ENCODE peak calls at places on chromosome 13, in five cellular contexts. V is neuronal stem cell, F is H9, L is H1, G is mesenchymal stem cell. S is an unnamed sample.

GRCh38 chr13:84481958-84482357 is 599.7 kb upstream of the SLITRK1 start:
- DNase-seq in F (no peak), L (no peak), V (no peak), G (peak), S (no peak)

GRCh38 chr13:78192721-78193120 is 274.1 kb upstream of the EDNRB start:
- DNase-seq in L (no peak), V (no peak), G (peak), F (no peak), S (peak)

GRCh38 chr13:29504691-29505090 is 90.8 kb downstream of the SLC7A1 start:
- DNase-seq in F (no peak), V (no peak), L (no peak), G (no peak), S (no peak)

GRCh38 chr13:21537105-21537504 is 66.9 kb downstream of the MICU2 start:
- DNase-seq in F (no peak), L (no peak), V (no peak), G (peak), S (no peak)

GRCh38 chr13:111518161-111518791 is 197.8 kb downstream of the TEX29 start:
- DNase-seq in L (no peak), F (peak), G (no peak), V (no peak), S (peak)

GRCh38 chr13:97043302-97043701 is 49.0 kb upstream of the OXGR1 start:
- DNase-seq in F (no peak), L (no peak), G (peak), V (no peak), S (no peak)

GRCh38 chr13:22049384-22049783 is 378.5 kb downstream of the FGF9 start:
- DNase-seq in G (peak), V (no peak), L (no peak), F (no peak), S (no peak)

GRCh38 chr13:112668924-112669323 is 20.9 kb upstream of the ATP11A start:
- DNase-seq in F (peak), V (no peak), G (no peak), L (no peak), S (no peak)

GRCh38 chr13:110699148-110700145 is 6.5 kb downstream of the CARS2 start:
- DNase-seq in V (no peak), L (no peak), G (no peak), F (no peak), S (no peak)

GRCh38 chr13:20192470-20193141 is at the start of gene GJB2:
- DNase-seq in G (no peak), L (peak), V (no peak), F (no peak), S (no peak)

GRCh38 chr13:36630181-36630806 is 43.5 kb upstream of the SERTM1 start:
- DNase-seq in G (no peak), V (no peak), L (no peak), F (no peak), S (no peak)
- H2BK12ac ChIP-seq in G (no peak), V (no peak), L (peak), F (no peak), S (no peak)

GRCh38 chr13:114315074-114315785 is 927 bp downstream of the CHAMP1 start:
- DNase-seq in G (no peak), V (no peak), F (no peak), L (no peak), S (no peak)
- H3K14ac ChIP-seq in G (no peak), V (no peak), F (no peak), L (no peak), S (no peak)

DNA sequence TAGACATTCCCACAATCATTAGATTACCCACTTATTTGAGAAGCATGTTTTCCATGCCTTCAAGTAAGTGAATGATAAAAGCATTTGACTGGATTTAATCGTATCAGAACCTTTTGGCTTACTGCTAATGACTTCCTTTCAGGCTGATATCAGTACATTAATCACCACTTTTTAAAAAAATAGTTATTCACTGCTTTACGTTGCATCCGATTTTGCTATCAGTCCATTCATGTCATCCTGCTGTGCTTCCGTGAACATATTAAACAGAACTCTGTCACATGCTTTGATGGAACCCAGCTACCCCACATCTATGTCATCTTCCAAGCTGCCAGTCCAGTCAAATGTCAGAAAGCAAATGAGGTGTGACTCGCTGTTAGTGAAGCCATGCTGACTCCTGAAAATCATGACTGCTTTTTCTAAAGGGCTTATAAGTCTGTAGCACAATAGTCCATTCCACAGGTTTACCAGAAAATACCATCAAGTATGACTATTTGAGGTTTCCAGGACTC is 440.9 kb downstream of the IRS2 start:
- DNase-seq in F (no peak), V (no peak), G (peak), L (no peak), S (no peak)
- H2AFZ ChIP-seq in F (no peak), V (no peak), G (no peak), L (no peak), S (no peak)

GRCh38 chr13:100019780-100020356 is 38.3 kb downstream of the ZIC2 start:
- DNase-seq in V (no peak), F (peak), L (peak), G (no peak), S (peak)

GRCh38 chr13:100014621-100015020 is 33.0 kb downstream of the ZIC2 start:
- DNase-seq in L (no peak), V (no peak), G (no peak), F (no peak), S (no peak)
- H2BK12ac ChIP-seq in L (no peak), V (no peak), G (no peak), F (no peak), S (no peak)

DNA sequence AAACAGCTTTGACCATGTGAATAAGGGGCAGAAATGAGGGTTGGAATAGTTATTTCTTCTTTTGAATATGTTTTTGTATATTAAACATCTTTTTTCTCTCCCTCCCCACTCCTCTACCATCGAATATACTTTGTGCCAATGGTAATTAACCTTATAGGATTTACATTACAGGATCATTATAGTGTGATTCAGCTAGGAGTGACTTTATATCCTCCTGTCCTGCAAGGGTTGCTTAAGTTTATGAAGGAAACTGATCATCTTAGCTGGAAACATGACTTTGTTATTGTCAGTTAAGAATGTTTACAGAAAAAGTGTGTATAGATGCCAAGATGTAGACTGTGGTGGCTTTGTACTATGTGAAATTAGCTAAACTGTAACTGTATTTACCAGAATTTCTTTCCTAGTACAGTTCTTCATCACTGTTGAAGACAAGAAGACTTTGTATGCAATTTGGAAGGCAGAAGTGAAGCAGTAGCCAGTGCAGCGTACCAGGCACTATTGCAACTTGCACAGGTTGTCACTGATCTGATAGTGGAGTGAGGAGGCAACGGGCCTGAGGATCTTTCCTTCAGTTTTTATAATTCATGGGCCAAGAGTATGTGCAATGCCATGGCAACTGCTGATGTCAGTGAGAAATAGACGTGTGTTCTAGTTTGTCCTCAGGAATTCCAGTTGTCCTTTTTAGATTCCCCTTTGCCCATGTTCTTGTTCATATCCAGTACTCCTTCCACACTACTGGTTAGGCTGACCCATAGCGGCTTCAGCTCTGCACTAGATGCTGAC is 8.2 kb upstream of the PAN3 start:
- DNase-seq in F (no peak), L (no peak), V (no peak), G (peak), S (no peak)
- H3K14ac ChIP-seq in F (no peak), L (no peak), V (no peak), G (no peak), S (no peak)

DNA sequence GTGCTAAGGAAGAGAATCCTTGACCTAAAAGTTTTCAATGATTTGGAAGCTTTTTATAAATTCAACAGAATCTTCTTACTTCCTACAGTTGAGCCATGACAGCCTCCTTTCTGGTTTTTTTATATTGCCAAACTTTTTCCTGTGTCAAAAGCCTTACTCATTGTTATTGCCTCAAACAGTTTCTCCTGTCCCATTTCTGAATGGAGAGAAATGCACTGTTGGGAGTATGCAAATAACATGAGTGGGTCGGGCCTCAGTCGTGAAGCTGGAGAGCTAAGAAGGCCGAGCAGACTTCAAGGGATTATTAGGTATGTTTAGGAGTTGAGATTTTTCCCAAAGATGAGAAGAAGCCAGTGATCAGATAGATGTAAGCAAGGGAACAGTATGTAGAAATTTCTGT is 766.4 kb upstream of the KLHL1 start:
- DNase-seq in F (no peak), G (no peak), V (no peak), L (no peak), S (no peak)
- H2AFZ ChIP-seq in F (no peak), G (no peak), V (peak), L (no peak), S (no peak)

DNA sequence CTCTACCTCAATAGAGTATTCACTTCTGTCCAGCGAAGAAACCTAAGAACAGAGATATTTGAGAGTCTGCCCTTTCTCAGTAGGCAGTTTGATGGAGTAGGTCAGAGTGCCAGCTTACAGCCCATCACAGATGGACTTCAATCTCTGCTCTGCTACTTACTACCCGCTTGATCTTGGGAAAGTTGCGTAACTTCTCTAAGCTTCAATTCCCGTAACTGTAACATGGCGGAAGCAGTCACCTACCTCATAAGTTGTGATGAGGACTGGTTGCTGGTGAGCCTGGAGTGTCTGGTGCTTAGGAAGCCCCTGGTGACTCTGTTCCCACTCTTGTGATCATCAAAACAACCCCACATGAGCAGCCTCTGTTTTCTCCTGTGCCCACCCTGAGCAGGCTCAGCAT is 31.0 kb downstream of the AMER2 start:
- DNase-seq in G (no peak), L (no peak), F (no peak), V (no peak), S (no peak)
- H2BK12ac ChIP-seq in G (no peak), L (no peak), F (no peak), V (no peak), S (no peak)

DNA sequence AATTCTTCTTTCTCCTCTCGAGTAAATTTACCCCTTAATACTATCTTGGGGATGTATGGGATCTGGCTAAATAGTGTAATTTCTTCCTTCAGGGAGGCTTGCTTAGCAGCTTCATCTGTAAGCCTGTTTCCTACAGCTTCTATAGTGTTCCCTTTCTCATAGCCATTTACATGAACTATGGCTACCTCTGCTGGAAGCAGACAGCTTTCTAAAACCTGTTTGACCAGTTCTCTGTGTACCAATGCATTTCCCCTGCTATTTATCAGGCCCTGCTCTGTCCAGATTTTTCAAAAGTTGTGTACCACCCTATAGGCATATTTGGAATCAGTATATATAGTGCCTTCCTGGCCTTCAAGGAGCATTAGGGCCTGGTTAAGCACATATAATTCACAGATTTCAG is 113.6 kb upstream of the PCDH9 start:
- DNase-seq in G (no peak), F (no peak), L (no peak), V (no peak), S (peak)
- H3K14ac ChIP-seq in G (no peak), F (no peak), L (no peak), V (no peak), S (no peak)

DNA sequence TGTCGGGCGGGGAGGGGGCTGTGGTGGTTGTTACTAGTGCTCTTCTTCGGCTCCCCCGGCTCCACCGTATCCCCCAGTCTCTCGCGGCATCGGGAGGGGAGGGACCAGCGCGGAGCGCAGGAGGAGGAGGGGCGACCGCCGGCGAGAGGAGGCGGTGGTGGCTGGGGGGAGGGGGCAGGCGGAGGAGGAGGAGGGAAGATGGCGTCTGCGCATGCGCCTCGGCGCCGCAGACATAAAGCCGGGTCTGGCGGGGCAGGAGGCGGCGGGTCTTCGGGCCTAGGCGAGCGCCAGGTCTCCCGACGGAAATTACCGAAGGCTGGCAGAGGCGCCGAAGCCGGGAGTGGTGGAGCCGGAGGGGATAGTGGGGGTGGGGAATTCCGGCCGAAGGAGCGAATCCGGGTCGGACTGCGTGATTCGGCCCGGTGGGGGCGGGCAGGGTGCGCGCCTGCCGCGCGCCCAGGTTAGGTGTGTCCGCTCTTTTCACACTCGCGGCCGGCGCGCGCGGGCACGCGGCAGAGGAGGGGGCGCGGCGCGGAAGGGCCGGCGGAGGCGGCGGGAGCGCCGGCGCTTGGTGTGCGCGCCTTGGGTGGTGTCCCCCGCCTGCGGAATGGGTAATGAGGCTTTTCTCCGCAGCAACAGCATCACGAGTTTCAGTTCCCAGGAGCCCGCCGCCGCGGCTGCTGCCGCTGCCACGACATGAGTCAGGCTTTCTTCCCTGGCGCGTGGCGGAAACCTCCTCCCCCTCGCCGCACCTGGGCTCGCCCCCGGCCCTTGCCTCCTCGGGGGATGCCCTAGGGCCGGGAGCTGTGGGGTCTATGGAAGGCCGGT is 1.3 kb upstream of the TSC22D1 start:
- DNase-seq in L (peak), F (peak), V (peak), G (peak), S (peak)
- H2AFZ ChIP-seq in L (no peak), F (no peak), V (peak), G (peak), S (peak)

S was measured in trophoblast cell.